ENCODE peak calls at places on chromosome 14, in four cellular contexts. O, D, P and X are unnamed samples.

GRCh38 chr14:89617471-89618291 is 200.6 kb upstream of the FOXN3 start:
- DNase-seq in D (peak; percentile 12), O (no peak), P (no peak), X (no peak)

GRCh38 chr14:44613061-44613712 is 106.1 kb upstream of the FSCB start:
- DNase-seq in D (no peak), O (no peak), P (no peak), X (no peak)

GRCh38 chr14:95935228-95935822 is 58.7 kb downstream of the TUNAR start:
- DNase-seq in P (no peak), O (peak; percentile 24), D (peak; percentile 6), X (no peak)

GRCh38 chr14:58547649-58548048 is 90.1 kb upstream of the DACT1 start:
- DNase-seq in D (no peak), O (no peak), P (no peak), X (no peak)

GRCh38 chr14:99267871-99268775 is 3.9 kb downstream of the BCL11B start:
- DNase-seq in D (no peak), P (no peak), O (no peak), X (no peak)

GRCh38 chr14:87108726-87109125 is 884.3 kb downstream of the GALC start:
- DNase-seq in O (no peak), D (no peak), P (no peak), X (no peak)

GRCh38 chr14:68798621-68799020 is 5.8 kb upstream of the ZFP36L1 start:
- DNase-seq in O (no peak), P (no peak), D (no peak), X (no peak)

GRCh38 chr14:26276757-26277156 is 321.1 kb downstream of the NOVA1 start:
- DNase-seq in D (no peak), P (no peak), O (no peak), X (no peak)

GRCh38 chr14:37081220-37081619 is 91.2 kb downstream of the SLC25A21 start:
- DNase-seq in D (no peak), O (no peak), P (no peak), X (no peak)

GRCh38 chr14:84162658-84163057 is 1367.3 kb upstream of the FLRT2 start:
- DNase-seq in P (no peak), O (no peak), D (no peak), X (no peak)

GRCh38 chr14:68939893-68940613 is 39.0 kb downstream of the ACTN1 start:
- DNase-seq in O (no peak), P (no peak), D (peak; percentile 78), X (no peak)

GRCh38 chr14:69582207-69582606 is 7.5 kb upstream of the CCDC177 start:
- DNase-seq in O (no peak), D (no peak), P (no peak), X (no peak)

GRCh38 chr14:88426271-88426670 is 40.8 kb downstream of the SPATA7 start:
- DNase-seq in D (no peak), P (no peak), O (no peak), X (no peak)

GRCh38 chr14:59281613-59282012 is 93.1 kb downstream of the DAAM1 start:
- DNase-seq in D (no peak), P (no peak), O (no peak), X (no peak)

GRCh38 chr14:21268612-21269251 is 510 bp downstream of the HNRNPC start:
- DNase-seq in P (no peak), O (peak; percentile 42), D (peak; percentile 77), X (no peak)

GRCh38 chr14:64857979-64858740 is 21.5 kb downstream of the SPTB start:
- DNase-seq in O (no peak), D (no peak), P (no peak), X (no peak)

GRCh38 chr14:65260786-65261185 is 151.7 kb upstream of the FUT8 start:
- DNase-seq in O (no peak), P (no peak), D (no peak), X (no peak)

GRCh38 chr14:57086271-57087162 is 182.2 kb downstream of the EXOC5 start:
- DNase-seq in O (no peak), P (no peak), D (no peak), X (no peak)

DNA sequence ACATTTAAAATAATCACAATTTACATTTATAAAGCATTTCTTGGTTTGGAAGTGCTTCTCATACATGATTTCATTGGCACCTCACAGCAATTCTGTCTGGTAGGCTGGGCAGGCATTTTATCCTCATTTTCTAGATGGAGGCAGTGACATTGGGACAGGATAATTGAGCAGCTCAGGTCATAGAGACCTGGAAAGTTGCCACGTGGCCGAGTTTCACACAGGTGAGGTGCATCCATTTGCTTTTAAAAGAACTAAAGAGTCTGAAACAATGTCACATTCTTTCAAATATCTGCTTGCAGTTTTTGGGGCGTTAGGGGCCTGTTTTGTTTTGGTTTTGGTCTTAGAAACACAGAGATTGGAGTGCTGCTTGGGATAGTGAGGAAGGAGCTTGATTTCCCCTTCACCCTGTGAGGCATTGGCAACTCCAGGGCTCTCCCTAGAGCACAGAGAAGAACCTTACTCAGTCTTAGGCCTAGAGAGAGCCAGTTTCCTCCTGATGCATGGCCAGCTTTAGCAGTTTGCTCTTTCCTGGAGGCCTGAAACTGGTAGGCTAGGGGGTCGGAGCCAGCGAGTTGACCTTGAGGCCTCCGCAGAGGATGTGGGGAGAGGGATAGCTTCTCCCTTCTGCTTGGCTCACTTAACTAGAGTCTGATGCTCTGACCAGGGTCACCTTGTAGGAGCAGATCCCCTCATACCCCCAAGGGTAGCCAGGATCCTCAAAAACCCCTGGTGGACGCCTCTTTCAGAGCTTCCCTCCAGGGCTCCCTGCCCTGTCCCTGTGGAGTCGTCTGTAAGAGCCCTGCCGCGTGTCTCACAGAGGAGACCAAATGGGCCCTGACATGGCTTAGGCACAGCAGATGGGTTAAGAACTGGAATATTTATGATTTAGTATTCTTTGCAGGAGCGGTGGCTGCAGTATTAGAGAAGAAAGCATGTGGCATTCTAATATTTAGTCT is 34.9 kb upstream of the JDP2 start:
- DNase-seq in P (no peak), D (no peak), O (no peak), X (no peak)
- TF ChIP-seq HDAC2 in P (no peak), D (no peak), O (no peak), X (no peak)

DNA sequence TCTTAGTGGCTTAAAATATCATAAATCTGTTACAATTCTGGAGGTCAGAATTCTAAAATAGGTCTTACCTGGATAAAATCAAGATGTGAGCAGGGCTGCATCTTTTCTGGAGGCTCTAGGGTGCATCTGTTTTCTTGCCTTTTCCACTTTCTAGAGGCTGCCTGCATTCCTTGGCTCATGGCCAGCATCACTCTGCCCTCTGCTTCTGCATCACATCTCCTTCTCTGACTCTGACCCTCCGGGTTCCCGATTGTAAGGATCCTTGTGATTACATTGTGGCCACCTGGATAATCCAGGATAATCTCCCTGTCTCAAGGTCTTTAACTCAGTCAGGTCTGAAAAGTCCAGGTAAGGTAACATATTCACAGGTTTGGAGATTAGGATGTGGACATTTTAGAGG is 11.0 kb upstream of the BMP4 start:
- DNase-seq in O (no peak), P (no peak), D (no peak), X (no peak)
- TF ChIP-seq HDAC6 in O (no peak), P (no peak), D (no peak), X (no peak)

GRCh38 chr14:29454026-29454693 is 473.5 kb downstream of the PRKD1 start:
- DNase-seq in O (no peak), D (no peak), P (no peak), X (no peak)

GRCh38 chr14:29458547-29458946 is 469.1 kb downstream of the PRKD1 start:
- DNase-seq in P (no peak), O (no peak), D (no peak), X (no peak)

GRCh38 chr14:29453045-29453444 is 474.6 kb downstream of the PRKD1 start:
- DNase-seq in P (no peak), O (no peak), D (no peak), X (no peak)
- TF ChIP-seq ATF2 in P (no peak), O (no peak), D (no peak), X (no peak)

GRCh38 chr14:103546651-103547454 is 15.6 kb downstream of the BAG5 start:
- DNase-seq in O (peak; percentile 75), P (no peak), D (peak; percentile 44), X (no peak)
- TF ChIP-seq HDAC2 in O (no peak), P (no peak), D (no peak), X (no peak)

GRCh38 chr14:74255281-74255680 is 16.0 kb downstream of the VSX2 start:
- DNase-seq in P (no peak), D (no peak), O (no peak), X (no peak)
- TF ChIP-seq HDAC6 in P (no peak), D (no peak), O (no peak), X (no peak)